ENCODE peak calls at places on chromosomes 4 and X, in eight cellular contexts. One of them, this sample, is unnamed.

GRCh38 chrX:18353931-18354368 is 538 bp downstream of the SCML2 start:
- DNase-seq in endodermal cell: peak; percentile 73
- DNase-seq in heart right ventricle: peak; percentile 8
- DNase-seq in coronary artery: no peak
- DNase-seq in OCI-LY7: peak; percentile 63
- DNase-seq in nephron progenitor cell: peak; percentile 51
- DNase-seq in glutamatergic neuron: peak; percentile 38
- DNase-seq in NB4: peak; percentile 47
- DNase-seq in this sample: no peak

GRCh38 chrX:43644124-43644701 is 11.9 kb upstream of the MAOA start:
- DNase-seq in NB4: peak; percentile 4
- DNase-seq in coronary artery: no peak
- DNase-seq in OCI-LY7: no peak
- DNase-seq in nephron progenitor cell: no peak
- DNase-seq in glutamatergic neuron: no peak
- DNase-seq in heart right ventricle: no peak
- DNase-seq in endodermal cell: no peak
- DNase-seq in this sample: no peak

GRCh38 chr4:183249854-183250253 is 70.2 kb downstream of the CLDN22 start:
- DNase-seq in glutamatergic neuron: no peak
- DNase-seq in NB4: peak; percentile 51
- DNase-seq in OCI-LY7: peak; percentile 10
- DNase-seq in heart right ventricle: no peak
- DNase-seq in nephron progenitor cell: no peak
- DNase-seq in endodermal cell: no peak
- DNase-seq in coronary artery: no peak
- DNase-seq in this sample: no peak

GRCh38 chr4:151242305-151242704 is 34.7 kb upstream of the PRSS48 start:
- DNase-seq in glutamatergic neuron: no peak
- DNase-seq in heart right ventricle: no peak
- DNase-seq in coronary artery: no peak
- DNase-seq in nephron progenitor cell: no peak
- DNase-seq in NB4: no peak
- DNase-seq in OCI-LY7: no peak
- DNase-seq in endodermal cell: no peak
- DNase-seq in this sample: no peak

GRCh38 chr4:112511294-112512118 is 4.5 kb downstream of the NEUROG2 start:
- DNase-seq in nephron progenitor cell: peak; percentile 33
- DNase-seq in glutamatergic neuron: peak; percentile 39
- DNase-seq in NB4: no peak
- DNase-seq in coronary artery: no peak
- DNase-seq in OCI-LY7: no peak
- DNase-seq in heart right ventricle: no peak
- DNase-seq in endodermal cell: peak; percentile 68
- DNase-seq in this sample: no peak

GRCh38 chr4:87060957-87061356 is 126.1 kb downstream of the AFF1 start:
- DNase-seq in heart right ventricle: no peak
- DNase-seq in OCI-LY7: no peak
- DNase-seq in coronary artery: no peak
- DNase-seq in glutamatergic neuron: no peak
- DNase-seq in endodermal cell: no peak
- DNase-seq in NB4: no peak
- DNase-seq in nephron progenitor cell: no peak
- DNase-seq in this sample: no peak

GRCh38 chr4:133147922-133148689 is 988 bp upstream of the PCDH10 start:
- DNase-seq in OCI-LY7: no peak
- DNase-seq in heart right ventricle: peak; percentile 15
- DNase-seq in nephron progenitor cell: peak; percentile 49
- DNase-seq in coronary artery: peak; percentile 72
- DNase-seq in endodermal cell: peak; percentile 82
- DNase-seq in NB4: no peak
- DNase-seq in glutamatergic neuron: peak; percentile 63
- DNase-seq in this sample: peak; percentile 84

GRCh38 chr4:38759077-38759789 is 23.6 kb downstream of the TLR10 start:
- DNase-seq in nephron progenitor cell: peak; percentile 71
- DNase-seq in coronary artery: no peak
- DNase-seq in OCI-LY7: peak; percentile 83
- DNase-seq in NB4: peak; percentile 84
- DNase-seq in glutamatergic neuron: peak; percentile 62
- DNase-seq in endodermal cell: peak; percentile 87
- DNase-seq in heart right ventricle: peak; percentile 31
- DNase-seq in this sample: no peak

GRCh38 chr4:102139132-102139573 is 206.1 kb downstream of the SLC39A8 start:
- DNase-seq in NB4: no peak
- DNase-seq in heart right ventricle: no peak
- DNase-seq in glutamatergic neuron: no peak
- DNase-seq in OCI-LY7: no peak
- DNase-seq in endodermal cell: no peak
- DNase-seq in nephron progenitor cell: no peak
- DNase-seq in coronary artery: no peak
- DNase-seq in this sample: no peak

DNA sequence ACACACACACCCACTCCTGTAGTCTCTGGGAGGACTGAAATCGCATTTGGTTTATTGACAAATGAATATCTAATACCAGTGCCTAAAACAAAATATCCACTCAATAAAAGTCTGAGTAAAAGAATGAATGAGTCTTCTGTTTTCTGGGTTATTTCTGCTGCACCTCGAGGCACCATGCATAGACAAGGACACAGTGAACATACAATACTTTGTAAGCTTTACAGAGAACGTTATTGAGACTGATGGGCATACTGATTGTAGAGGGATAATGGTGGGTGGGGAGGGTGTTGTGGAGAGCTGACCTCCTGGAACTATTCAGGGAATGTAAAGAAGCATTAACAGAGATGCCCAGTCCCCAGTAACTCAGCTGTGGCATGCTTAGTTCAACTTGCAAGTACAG is 14.1 kb upstream of the KCNIP4 start:
- DNase-seq in nephron progenitor cell: no peak
- DNase-seq in NB4: no peak
- DNase-seq in OCI-LY7: no peak
- DNase-seq in heart right ventricle: no peak
- DNase-seq in endodermal cell: no peak
- DNase-seq in glutamatergic neuron: no peak
- DNase-seq in coronary artery: no peak
- DNase-seq in this sample: no peak
- TF ChIP-seq CTCF in nephron progenitor cell: no peak
- TF ChIP-seq CTCF in NB4: no peak
- TF ChIP-seq CTCF in OCI-LY7: no peak
- TF ChIP-seq CTCF in heart right ventricle: no peak
- TF ChIP-seq CTCF in endodermal cell: no peak
- TF ChIP-seq CTCF in glutamatergic neuron: no peak
- TF ChIP-seq CTCF in coronary artery: no peak
- TF ChIP-seq CTCF in this sample: no peak

DNA sequence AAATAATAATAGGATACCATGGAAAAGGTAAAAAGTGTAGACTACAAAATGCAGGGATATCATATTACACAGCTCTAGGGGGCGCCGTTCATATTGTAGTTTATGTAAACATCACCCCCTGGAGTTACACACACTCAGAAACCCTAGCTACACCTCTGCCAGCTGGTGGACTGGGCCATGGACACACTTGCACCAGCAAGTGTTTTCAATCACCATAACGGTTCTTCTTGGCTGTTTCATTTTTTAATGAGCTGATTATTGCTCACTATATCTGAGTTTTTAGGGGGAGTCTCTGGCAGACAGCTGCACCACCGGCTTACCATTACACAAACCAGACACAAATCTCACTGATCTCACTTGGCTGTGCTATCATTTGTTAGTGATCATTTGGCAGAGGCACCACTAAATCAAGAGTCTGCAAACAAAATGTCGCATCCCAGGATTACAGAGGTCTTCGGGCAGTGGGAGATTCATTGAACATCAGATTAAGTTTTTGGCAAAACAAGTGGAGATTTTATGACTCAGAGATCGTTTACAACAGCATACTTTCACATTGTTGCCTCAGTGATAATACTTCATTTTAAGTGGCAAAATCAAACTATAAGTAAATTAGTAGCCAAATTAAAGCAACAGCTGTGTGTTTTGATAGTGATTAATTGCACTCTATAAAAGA is 185.7 kb downstream of the UNC5C start:
- DNase-seq in NB4: peak; percentile 49
- DNase-seq in nephron progenitor cell: peak; percentile 18
- DNase-seq in OCI-LY7: peak; percentile 28
- DNase-seq in endodermal cell: peak; percentile 61
- DNase-seq in heart right ventricle: no peak
- DNase-seq in glutamatergic neuron: peak; percentile 28
- DNase-seq in coronary artery: no peak
- DNase-seq in this sample: no peak
- TF ChIP-seq CTCF in NB4: peak; percentile 23
- TF ChIP-seq CTCF in nephron progenitor cell: peak; percentile 24
- TF ChIP-seq CTCF in OCI-LY7: peak; percentile 68
- TF ChIP-seq CTCF in endodermal cell: peak; percentile 59
- TF ChIP-seq CTCF in heart right ventricle: peak; percentile 7
- TF ChIP-seq CTCF in glutamatergic neuron: no peak
- TF ChIP-seq CTCF in coronary artery: no peak
- TF ChIP-seq CTCF in this sample: peak; percentile 19

GRCh38 chr4:125784741-125785140 is 470.0 kb downstream of the FAT4 start:
- DNase-seq in heart right ventricle: no peak
- DNase-seq in NB4: no peak
- DNase-seq in glutamatergic neuron: no peak
- DNase-seq in coronary artery: no peak
- DNase-seq in nephron progenitor cell: no peak
- DNase-seq in endodermal cell: no peak
- DNase-seq in OCI-LY7: no peak
- DNase-seq in this sample: no peak

GRCh38 chr4:125789018-125789417 is 474.3 kb downstream of the FAT4 start:
- DNase-seq in glutamatergic neuron: no peak
- DNase-seq in nephron progenitor cell: no peak
- DNase-seq in heart right ventricle: no peak
- DNase-seq in NB4: no peak
- DNase-seq in endodermal cell: no peak
- DNase-seq in coronary artery: no peak
- DNase-seq in OCI-LY7: no peak
- DNase-seq in this sample: no peak

GRCh38 chr4:125787707-125788106 is 473.0 kb downstream of the FAT4 start:
- DNase-seq in NB4: no peak
- DNase-seq in OCI-LY7: no peak
- DNase-seq in nephron progenitor cell: no peak
- DNase-seq in coronary artery: no peak
- DNase-seq in endodermal cell: no peak
- DNase-seq in heart right ventricle: no peak
- DNase-seq in glutamatergic neuron: no peak
- DNase-seq in this sample: no peak
- TF ChIP-seq CTCF in NB4: no peak
- TF ChIP-seq CTCF in OCI-LY7: no peak
- TF ChIP-seq CTCF in nephron progenitor cell: no peak
- TF ChIP-seq CTCF in coronary artery: no peak
- TF ChIP-seq CTCF in endodermal cell: peak; percentile 29
- TF ChIP-seq CTCF in heart right ventricle: no peak
- TF ChIP-seq CTCF in glutamatergic neuron: no peak
- TF ChIP-seq CTCF in this sample: peak; percentile 32

DNA sequence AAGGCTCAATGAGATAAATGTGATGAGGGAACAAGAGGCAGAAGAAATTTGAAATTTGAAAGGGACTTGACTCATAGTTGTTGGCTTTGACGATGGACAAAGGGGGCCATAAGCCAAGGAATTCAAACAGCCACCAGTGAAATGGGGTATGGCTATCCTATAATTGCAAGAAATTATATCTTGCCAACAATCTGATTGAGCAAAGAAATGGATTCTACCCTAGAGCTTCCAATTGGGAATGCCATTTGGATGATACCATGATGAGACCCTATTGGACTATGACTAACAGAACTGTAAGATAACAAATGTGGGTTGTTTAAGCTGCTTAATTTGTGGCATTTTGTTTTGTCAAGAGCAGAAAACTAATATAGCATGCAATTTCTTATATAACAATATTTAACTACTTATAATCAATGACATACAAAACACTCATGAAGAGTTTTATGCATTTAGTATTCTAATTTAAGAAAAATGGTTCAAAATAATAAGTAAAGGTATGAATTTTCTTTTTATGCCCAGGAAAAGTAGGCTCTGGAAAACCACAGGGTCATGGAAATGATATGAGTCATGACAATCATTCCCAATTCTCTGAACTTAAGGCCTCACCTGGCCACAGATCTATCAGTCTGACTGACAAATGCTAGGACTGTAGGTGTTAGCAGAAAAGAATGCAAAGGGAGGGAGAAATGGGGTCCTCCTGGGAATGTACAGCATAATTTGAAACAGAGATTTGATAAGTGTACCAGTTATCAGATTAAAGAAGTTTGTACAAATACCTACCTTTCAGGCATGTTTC is 270.3 kb upstream of the ARSJ start:
- DNase-seq in endodermal cell: no peak
- DNase-seq in coronary artery: no peak
- DNase-seq in nephron progenitor cell: no peak
- DNase-seq in NB4: no peak
- DNase-seq in glutamatergic neuron: no peak
- DNase-seq in heart right ventricle: no peak
- DNase-seq in OCI-LY7: no peak
- DNase-seq in this sample: no peak
- TF ChIP-seq CTCF in endodermal cell: no peak
- TF ChIP-seq CTCF in coronary artery: no peak
- TF ChIP-seq CTCF in nephron progenitor cell: no peak
- TF ChIP-seq CTCF in NB4: no peak
- TF ChIP-seq CTCF in glutamatergic neuron: no peak
- TF ChIP-seq CTCF in heart right ventricle: no peak
- TF ChIP-seq CTCF in OCI-LY7: no peak
- TF ChIP-seq CTCF in this sample: no peak

GRCh38 chr4:94338681-94339351 is 3.8 kb downstream of the HPGDS start:
- DNase-seq in OCI-LY7: no peak
- DNase-seq in coronary artery: no peak
- DNase-seq in nephron progenitor cell: no peak
- DNase-seq in glutamatergic neuron: no peak
- DNase-seq in heart right ventricle: no peak
- DNase-seq in endodermal cell: no peak
- DNase-seq in NB4: no peak
- DNase-seq in this sample: no peak
- TF ChIP-seq CTCF in OCI-LY7: no peak
- TF ChIP-seq CTCF in coronary artery: no peak
- TF ChIP-seq CTCF in nephron progenitor cell: no peak
- TF ChIP-seq CTCF in glutamatergic neuron: no peak
- TF ChIP-seq CTCF in heart right ventricle: no peak
- TF ChIP-seq CTCF in endodermal cell: no peak
- TF ChIP-seq CTCF in NB4: no peak
- TF ChIP-seq CTCF in this sample: no peak

GRCh38 chrX:80879143-80879542 is 69.5 kb upstream of the BRWD3 start:
- DNase-seq in coronary artery: no peak
- DNase-seq in NB4: peak; percentile 1
- DNase-seq in heart right ventricle: no peak
- DNase-seq in glutamatergic neuron: no peak
- DNase-seq in OCI-LY7: no peak
- DNase-seq in endodermal cell: no peak
- DNase-seq in nephron progenitor cell: no peak
- DNase-seq in this sample: no peak

GRCh38 chrX:80876877-80877276 is 67.2 kb upstream of the BRWD3 start:
- DNase-seq in coronary artery: no peak
- DNase-seq in heart right ventricle: no peak
- DNase-seq in NB4: peak; percentile 51
- DNase-seq in nephron progenitor cell: no peak
- DNase-seq in glutamatergic neuron: no peak
- DNase-seq in OCI-LY7: peak; percentile 55
- DNase-seq in endodermal cell: no peak
- DNase-seq in this sample: no peak

DNA sequence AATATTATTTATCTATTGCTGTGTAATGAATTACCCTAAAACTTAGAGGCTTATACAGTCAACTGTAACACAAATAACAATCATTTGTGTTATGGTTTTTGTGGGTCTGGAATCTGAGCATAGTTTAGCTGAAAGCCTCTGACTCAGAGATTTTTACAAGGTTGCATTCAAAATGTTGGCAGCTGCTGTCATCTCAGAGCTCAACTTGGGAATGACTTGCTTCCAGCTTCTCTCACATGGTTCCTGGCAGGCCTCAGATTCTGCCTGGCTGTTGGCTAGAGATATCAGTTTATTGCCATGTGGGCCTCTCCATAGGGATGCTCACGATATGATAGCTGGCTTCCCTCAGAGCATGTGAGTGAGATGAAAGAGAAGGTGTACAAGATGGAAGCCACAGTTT is 70.2 kb upstream of the BRWD3 start:
- DNase-seq in coronary artery: no peak
- DNase-seq in NB4: no peak
- DNase-seq in nephron progenitor cell: no peak
- DNase-seq in endodermal cell: no peak
- DNase-seq in OCI-LY7: no peak
- DNase-seq in heart right ventricle: no peak
- DNase-seq in glutamatergic neuron: no peak
- DNase-seq in this sample: no peak
- TF ChIP-seq CTCF in coronary artery: no peak
- TF ChIP-seq CTCF in NB4: no peak
- TF ChIP-seq CTCF in nephron progenitor cell: no peak
- TF ChIP-seq CTCF in endodermal cell: no peak
- TF ChIP-seq CTCF in OCI-LY7: no peak
- TF ChIP-seq CTCF in heart right ventricle: no peak
- TF ChIP-seq CTCF in glutamatergic neuron: no peak
- TF ChIP-seq CTCF in this sample: no peak

This sample was measured in osteocyte.